ENCODE peak calls at places on chromosomes 4 and X, in eight cellular contexts. E, T, O, A, D, J, N and M are unnamed samples.

GRCh38 chrX:107826286-107827136 is 845 bp downstream of the MID2 start:
- DNase-seq in E (peak; percentile 66), T (no peak), O (peak; percentile 67), A (peak; percentile 49), D (peak; percentile 12), J (peak; percentile 74), N (peak; percentile 25), M (no peak)

GRCh38 chr4:183541081-183542045 is 36.5 kb downstream of the ING2 start:
- DNase-seq in E (peak; percentile 15), T (no peak), O (no peak), A (no peak), D (no peak), J (peak; percentile 85), N (no peak), M (no peak)

GRCh38 chr4:7389719-7390118 is 45.0 kb downstream of the PSAPL1 start:
- DNase-seq in E (no peak), T (no peak), O (no peak), A (peak; percentile 19), D (no peak), J (no peak), N (no peak), M (peak; percentile 26)

GRCh38 chr4:10875144-10875799 is 190.7 kb upstream of the CLNK start:
- DNase-seq in E (no peak), T (no peak), O (no peak), A (no peak), D (no peak), J (no peak), N (no peak), M (no peak)

GRCh38 chrX:13894888-13895564 is 78.1 kb upstream of the GPM6B start:
- DNase-seq in E (peak; percentile 35), T (no peak), O (peak; percentile 38), A (no peak), D (no peak), J (no peak), N (no peak), M (no peak)

GRCh38 chr4:13700196-13701140 is 72.9 kb upstream of the BOD1L1 start:
- DNase-seq in E (peak; percentile 12), T (no peak), O (peak; percentile 80), A (no peak), D (no peak), J (no peak), N (no peak), M (no peak)

GRCh38 chrX:105228602-105229001 is 8.1 kb upstream of the TEX13A start:
- DNase-seq in E (peak; percentile 5), T (no peak), O (no peak), A (no peak), D (no peak), J (no peak), N (no peak), M (no peak)

GRCh38 chr4:74624351-74625151 is 169.8 kb downstream of the BTC start:
- DNase-seq in E (peak; percentile 95), T (no peak), O (peak; percentile 85), A (no peak), D (no peak), J (no peak), N (no peak), M (no peak)

GRCh38 chr4:84750956-84751275 is 168.0 kb downstream of the CDS1 start:
- DNase-seq in E (no peak), T (no peak), O (no peak), A (no peak), D (no peak), J (no peak), N (no peak), M (no peak)

GRCh38 chrX:39828971-39829370 is 268.8 kb downstream of the BCOR start:
- DNase-seq in E (no peak), T (no peak), O (no peak), A (no peak), D (no peak), J (no peak), N (no peak), M (no peak)

GRCh38 chrX:153830632-153831434 is 489 bp upstream of the PDZD4 start:
- DNase-seq in E (no peak), T (no peak), O (peak; percentile 11), A (no peak), D (no peak), J (peak; percentile 48), N (no peak), M (no peak)

GRCh38 chr4:81651500-81651899 is 179.8 kb upstream of the RASGEF1B start:
- DNase-seq in E (peak; percentile 80), T (no peak), O (peak; percentile 17), A (no peak), D (no peak), J (no peak), N (no peak), M (no peak)

GRCh38 chr4:25926473-25926872 is 12.5 kb downstream of the SMIM20 start:
- DNase-seq in E (no peak), T (no peak), O (no peak), A (no peak), D (no peak), J (no peak), N (no peak), M (no peak)

GRCh38 chr4:153963216-153963615 is 174.3 kb upstream of the SFRP2 start:
- DNase-seq in E (no peak), T (no peak), O (peak; percentile 18), A (no peak), D (no peak), J (peak; percentile 18), N (no peak), M (no peak)

GRCh38 chrX:149286940-149287349 is 218.2 kb downstream of the IDS start:
- DNase-seq in E (peak; percentile 61), T (peak; percentile 36), O (peak; percentile 39), A (no peak), D (peak; percentile 8), J (peak; percentile 48), N (no peak), M (no peak)

GRCh38 chr4:150089732-150090131 is 11.5 kb downstream of the DCLK2 start:
- DNase-seq in E (no peak), T (no peak), O (peak; percentile 6), A (no peak), D (no peak), J (no peak), N (no peak), M (no peak)

GRCh38 chrX:117743469-117744251 is 372.9 kb downstream of the KLHL13 start:
- DNase-seq in E (no peak), T (no peak), O (peak; percentile 6), A (no peak), D (no peak), J (peak; percentile 40), N (no peak), M (no peak)

GRCh38 chr4:123603165-123603564 is 206.6 kb downstream of the SPRY1 start:
- DNase-seq in E (peak; percentile 67), T (no peak), O (peak; percentile 14), A (no peak), D (no peak), J (no peak), N (no peak), M (no peak)

GRCh38 chr4:47513493-47513892 is 28.4 kb downstream of the ATP10D start:
- DNase-seq in E (no peak), T (no peak), O (no peak), A (no peak), D (no peak), J (no peak), N (no peak), M (no peak)

GRCh38 chr4:47505666-47506065 is 20.6 kb downstream of the ATP10D start:
- DNase-seq in E (no peak), T (no peak), O (peak; percentile 23), A (no peak), D (no peak), J (no peak), N (no peak), M (no peak)

GRCh38 chr4:47510506-47511143 is 25.6 kb downstream of the ATP10D start:
- DNase-seq in E (peak; percentile 45), T (no peak), O (peak; percentile 60), A (no peak), D (no peak), J (no peak), N (no peak), M (no peak)

GRCh38 chr4:47510036-47510435 is 25.0 kb downstream of the ATP10D start:
- DNase-seq in E (no peak), T (no peak), O (peak; percentile 45), A (no peak), D (no peak), J (no peak), N (no peak), M (no peak)
- H3K4me3 ChIP-seq in E (no peak overlapping the region), T (no peak overlapping the region), O (no peak overlapping the region), A (no peak overlapping the region), D (no peak overlapping the region), J (no peak overlapping the region), N (no peak overlapping the region), M (no peak overlapping the region)

GRCh38 chr4:39978904-39979303 is 1.2 kb upstream of the PDS5A start:
- DNase-seq in E (no peak), T (no peak), O (no peak), A (no peak), D (no peak), J (no peak), N (no peak), M (no peak)
- H3K27ac ChIP-seq in E (no peak overlapping the region), T (no peak overlapping the region), O (no peak overlapping the region), A (no peak overlapping the region), D (no peak overlapping the region), J (no peak overlapping the region), N (peak overlapping the region; percentile 91), M (no peak overlapping the region)

GRCh38 chr4:41526628-41527027 is 11.3 kb upstream of the LIMCH1 start:
- DNase-seq in E (no peak), T (no peak), O (no peak), A (no peak), D (no peak), J (no peak), N (no peak), M (no peak)

GRCh38 chr4:41525129-41525528 is 12.8 kb upstream of the LIMCH1 start:
- DNase-seq in E (peak; percentile 83), T (no peak), O (no peak), A (no peak), D (no peak), J (peak; percentile 75), N (no peak), M (no peak)

GRCh38 chr4:41524446-41524845 is 13.5 kb upstream of the LIMCH1 start:
- DNase-seq in E (no peak), T (no peak), O (no peak), A (no peak), D (no peak), J (no peak), N (no peak), M (no peak)
- H3K4me3 ChIP-seq in E (no peak overlapping the region), T (no peak overlapping the region), O (no peak overlapping the region), A (no peak overlapping the region), D (no peak overlapping the region), J (no peak overlapping the region), N (no peak overlapping the region), M (no peak overlapping the region)

DNA sequence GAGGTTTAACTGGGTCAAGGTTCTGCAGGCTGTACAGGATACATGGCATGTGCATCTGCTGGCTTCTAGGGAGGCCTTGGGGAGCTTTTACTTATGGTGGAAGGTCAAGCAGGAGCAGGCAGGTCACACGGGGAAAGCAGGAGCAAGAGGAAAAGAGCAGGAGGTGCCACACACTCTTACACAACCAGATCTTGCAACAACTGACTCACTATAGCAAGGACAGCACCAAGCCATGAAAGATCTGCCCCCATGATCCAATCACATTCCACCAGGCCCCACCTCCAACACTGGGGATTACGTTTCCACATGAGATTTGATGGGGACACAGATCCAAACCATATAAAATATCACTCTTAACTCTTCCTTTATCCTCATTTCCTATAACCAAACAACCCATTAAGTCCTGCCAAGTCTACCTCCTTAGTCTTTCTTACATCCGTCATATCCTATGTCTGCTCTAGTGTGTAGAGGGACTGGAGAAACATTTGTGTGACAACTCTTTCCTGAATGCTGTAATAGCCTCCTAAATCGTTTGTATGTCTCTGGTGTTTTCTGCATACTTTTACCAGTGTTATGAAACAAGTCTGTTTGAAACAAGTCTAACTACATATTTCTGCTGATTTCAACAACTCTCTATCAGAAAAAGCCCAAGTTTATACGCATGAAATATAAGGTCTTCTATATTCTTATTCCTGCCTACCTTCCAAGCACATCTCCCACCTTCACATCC is 8.3 kb upstream of the RAP2C start:
- DNase-seq in E (peak; percentile 39), T (no peak), O (peak; percentile 49), A (no peak), D (no peak), J (no peak), N (no peak), M (no peak)
- H3K27ac ChIP-seq in E (no peak overlapping the region), T (no peak overlapping the region), O (no peak overlapping the region), A (no peak overlapping the region), D (no peak overlapping the region), J (no peak overlapping the region), N (no peak overlapping the region), M (no peak overlapping the region)